ENCODE peak calls at places on chromosome 1, in seven cellular contexts. One of them, this sample, is unnamed.

GRCh38 chr1:237542525-237543418 is 347.9 kb downstream of the ZP4 start:
- DNase-seq in IMR-90: no peak
- DNase-seq in mesendoderm: peak
- DNase-seq in mesenchymal stem cell: no peak
- DNase-seq in trophoblast cell: no peak
- DNase-seq in H9: peak
- DNase-seq in H1: no peak
- DNase-seq in this sample: no peak

GRCh38 chr1:240254778-240255291 is 163.2 kb downstream of the FMN2 start:
- DNase-seq in IMR-90: no peak
- DNase-seq in mesendoderm: peak
- DNase-seq in mesenchymal stem cell: no peak
- DNase-seq in trophoblast cell: no peak
- DNase-seq in H9: peak
- DNase-seq in H1: no peak
- DNase-seq in this sample: no peak

GRCh38 chr1:204128964-204129896 is 22.6 kb downstream of the ETNK2 start:
- DNase-seq in IMR-90: peak
- DNase-seq in mesendoderm: peak
- DNase-seq in mesenchymal stem cell: peak
- DNase-seq in trophoblast cell: peak
- DNase-seq in H9: peak
- DNase-seq in H1: peak
- DNase-seq in this sample: peak

GRCh38 chr1:235131961-235132360 is 3.3 kb upstream of the TOMM20 start:
- DNase-seq in IMR-90: no peak
- DNase-seq in mesendoderm: no peak
- DNase-seq in mesenchymal stem cell: no peak
- DNase-seq in trophoblast cell: no peak
- DNase-seq in H9: no peak
- DNase-seq in H1: peak
- DNase-seq in this sample: no peak

GRCh38 chr1:62735491-62736171 is 47.4 kb upstream of the DOCK7 start:
- DNase-seq in IMR-90: peak
- DNase-seq in mesendoderm: no peak
- DNase-seq in mesenchymal stem cell: peak
- DNase-seq in trophoblast cell: no peak
- DNase-seq in H9: no peak
- DNase-seq in H1: no peak
- DNase-seq in this sample: no peak

GRCh38 chr1:212218911-212219310 is 66.3 kb upstream of the PPP2R5A start:
- DNase-seq in IMR-90: peak
- DNase-seq in mesendoderm: peak
- DNase-seq in mesenchymal stem cell: peak
- DNase-seq in trophoblast cell: no peak
- DNase-seq in H9: no peak
- DNase-seq in H1: no peak
- DNase-seq in this sample: no peak

GRCh38 chr1:98452162-98452561 is 209.4 kb upstream of the SNX7 start:
- DNase-seq in IMR-90: no peak
- DNase-seq in mesendoderm: no peak
- DNase-seq in mesenchymal stem cell: no peak
- DNase-seq in trophoblast cell: no peak
- DNase-seq in H9: no peak
- DNase-seq in H1: no peak
- DNase-seq in this sample: no peak

GRCh38 chr1:41313661-41314131 is 47.5 kb upstream of the FOXO6 start:
- DNase-seq in IMR-90: no peak
- DNase-seq in mesendoderm: peak
- DNase-seq in mesenchymal stem cell: peak
- DNase-seq in trophoblast cell: peak
- DNase-seq in H9: peak
- DNase-seq in H1: peak
- DNase-seq in this sample: no peak

GRCh38 chr1:234711400-234711799 is 101.4 kb upstream of the IRF2BP2 start:
- DNase-seq in IMR-90: peak
- DNase-seq in mesendoderm: no peak
- DNase-seq in mesenchymal stem cell: no peak
- DNase-seq in trophoblast cell: no peak
- DNase-seq in H9: no peak
- DNase-seq in H1: no peak
- DNase-seq in this sample: no peak

GRCh38 chr1:31387612-31388011 is 14.7 kb upstream of the FABP3 start:
- DNase-seq in IMR-90: no peak
- DNase-seq in mesendoderm: no peak
- DNase-seq in mesenchymal stem cell: no peak
- DNase-seq in trophoblast cell: no peak
- DNase-seq in H9: no peak
- DNase-seq in H1: no peak
- DNase-seq in this sample: no peak

GRCh38 chr1:40017951-40018575 is 22.5 kb upstream of the CAP1 start:
- DNase-seq in IMR-90: no peak
- DNase-seq in mesendoderm: peak
- DNase-seq in mesenchymal stem cell: no peak
- DNase-seq in trophoblast cell: peak
- DNase-seq in H9: peak
- DNase-seq in H1: no peak
- DNase-seq in this sample: no peak

GRCh38 chr1:233543338-233544255 is 70.3 kb upstream of the KCNK1 start:
- DNase-seq in IMR-90: peak
- DNase-seq in mesendoderm: peak
- DNase-seq in mesenchymal stem cell: peak
- DNase-seq in trophoblast cell: peak
- DNase-seq in H9: no peak
- DNase-seq in H1: no peak
- DNase-seq in this sample: no peak

GRCh38 chr1:210527091-210527490 is 198.4 kb downstream of the HHAT start:
- DNase-seq in IMR-90: peak
- DNase-seq in mesendoderm: no peak
- DNase-seq in mesenchymal stem cell: no peak
- DNase-seq in trophoblast cell: no peak
- DNase-seq in H9: no peak
- DNase-seq in H1: no peak
- DNase-seq in this sample: no peak

GRCh38 chr1:54332781-54333585 is 73.2 kb downstream of the SSBP3 start:
- DNase-seq in IMR-90: no peak
- DNase-seq in mesendoderm: no peak
- DNase-seq in mesenchymal stem cell: no peak
- DNase-seq in trophoblast cell: no peak
- DNase-seq in H9: no peak
- DNase-seq in H1: no peak
- DNase-seq in this sample: no peak

GRCh38 chr1:48603222-48603621 is 131.2 kb upstream of the SPATA6 start:
- DNase-seq in IMR-90: no peak
- DNase-seq in mesendoderm: no peak
- DNase-seq in mesenchymal stem cell: no peak
- DNase-seq in trophoblast cell: no peak
- DNase-seq in H9: no peak
- DNase-seq in H1: no peak
- DNase-seq in this sample: no peak

GRCh38 chr1:86227026-86227425 is 70.5 kb upstream of the COL24A1 start:
- DNase-seq in IMR-90: no peak
- DNase-seq in mesendoderm: peak
- DNase-seq in mesenchymal stem cell: peak
- DNase-seq in trophoblast cell: no peak
- DNase-seq in H9: no peak
- DNase-seq in H1: no peak
- DNase-seq in this sample: no peak

GRCh38 chr1:47782414-47783165 is 214.6 kb downstream of the TRABD2B start:
- DNase-seq in IMR-90: no peak
- DNase-seq in mesendoderm: peak
- DNase-seq in mesenchymal stem cell: no peak
- DNase-seq in trophoblast cell: no peak
- DNase-seq in H9: no peak
- DNase-seq in H1: no peak
- DNase-seq in this sample: no peak

GRCh38 chr1:183689770-183690204 is 36.7 kb upstream of the APOBEC4 start:
- DNase-seq in IMR-90: no peak
- DNase-seq in mesendoderm: no peak
- DNase-seq in mesenchymal stem cell: no peak
- DNase-seq in trophoblast cell: no peak
- DNase-seq in H9: no peak
- DNase-seq in H1: no peak
- DNase-seq in this sample: no peak

GRCh38 chr1:245823408-245824147 is 668.8 kb downstream of the KIF26B start:
- DNase-seq in IMR-90: no peak
- DNase-seq in mesendoderm: no peak
- DNase-seq in mesenchymal stem cell: no peak
- DNase-seq in trophoblast cell: no peak
- DNase-seq in H9: no peak
- DNase-seq in H1: no peak
- DNase-seq in this sample: no peak

GRCh38 chr1:232704694-232705680 is 75.1 kb upstream of the SIPA1L2 start:
- DNase-seq in IMR-90: peak
- DNase-seq in mesendoderm: peak
- DNase-seq in mesenchymal stem cell: peak
- DNase-seq in trophoblast cell: peak
- DNase-seq in H9: no peak
- DNase-seq in H1: no peak
- DNase-seq in this sample: no peak

GRCh38 chr1:223670458-223671159 is 5.1 kb upstream of the CAPN8 start:
- DNase-seq in IMR-90: peak
- DNase-seq in mesendoderm: peak
- DNase-seq in mesenchymal stem cell: peak
- DNase-seq in trophoblast cell: peak
- DNase-seq in H9: peak
- DNase-seq in H1: peak
- DNase-seq in this sample: peak

GRCh38 chr1:236773919-236774318 is 21.2 kb upstream of the MTR start:
- DNase-seq in IMR-90: no peak
- DNase-seq in mesendoderm: no peak
- DNase-seq in mesenchymal stem cell: no peak
- DNase-seq in trophoblast cell: no peak
- DNase-seq in H9: no peak
- DNase-seq in H1: no peak
- DNase-seq in this sample: no peak

GRCh38 chr1:188070848-188071247 is 1242.1 kb downstream of the PLA2G4A start:
- DNase-seq in IMR-90: no peak
- DNase-seq in mesendoderm: peak
- DNase-seq in mesenchymal stem cell: no peak
- DNase-seq in trophoblast cell: no peak
- DNase-seq in H9: peak
- DNase-seq in H1: no peak
- DNase-seq in this sample: no peak

DNA sequence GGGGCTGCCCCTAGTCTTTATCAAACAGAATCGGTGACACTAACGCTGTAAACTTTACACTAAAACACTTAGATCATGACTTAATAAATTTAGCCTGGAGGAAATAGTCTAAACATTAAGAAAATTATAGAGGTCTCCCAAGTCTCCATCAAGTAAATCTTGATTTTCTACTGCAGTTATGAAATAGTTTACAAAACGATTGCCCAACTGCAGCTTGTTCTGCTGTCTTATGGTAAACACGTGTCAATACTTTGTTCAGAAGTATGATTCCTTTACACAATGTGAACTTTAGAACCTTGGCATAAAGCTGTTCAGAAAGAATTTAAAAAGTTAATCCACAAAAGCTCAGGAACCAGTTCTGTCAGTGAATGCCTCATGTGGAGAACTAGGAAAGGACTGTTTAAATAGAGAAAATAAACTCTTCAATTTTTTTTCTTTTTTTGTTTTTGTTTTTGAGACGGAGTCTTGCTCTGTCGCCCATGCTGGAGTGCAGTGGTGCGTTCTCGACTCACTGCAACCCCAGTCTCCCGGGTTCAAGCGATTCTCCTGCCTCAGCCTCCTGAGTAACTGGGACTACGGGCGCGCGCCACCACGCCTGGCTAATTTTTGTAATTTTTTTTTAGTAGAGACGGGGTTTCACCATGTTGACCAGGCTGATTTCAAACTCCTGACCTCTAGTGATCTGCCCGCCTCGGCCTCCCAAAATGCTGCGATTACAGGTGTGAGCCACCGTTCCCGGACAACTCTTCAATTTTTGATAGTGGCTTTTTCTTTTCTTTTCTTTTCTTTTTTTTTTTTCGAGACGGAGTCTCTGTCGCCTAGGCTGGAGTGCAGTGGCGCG is 1.6 kb downstream of the DDI2 start:
- DNase-seq in IMR-90: peak
- DNase-seq in mesendoderm: no peak
- DNase-seq in mesenchymal stem cell: peak
- DNase-seq in trophoblast cell: peak
- DNase-seq in H9: no peak
- DNase-seq in H1: no peak
- DNase-seq in this sample: no peak
- H3K4ac ChIP-seq in IMR-90: peak
- H3K4ac ChIP-seq in mesendoderm: no peak
- H3K4ac ChIP-seq in mesenchymal stem cell: no peak
- H3K4ac ChIP-seq in trophoblast cell: no peak
- H3K4ac ChIP-seq in H9: no peak
- H3K4ac ChIP-seq in H1: no peak
- H3K4ac ChIP-seq in this sample: no peak

DNA sequence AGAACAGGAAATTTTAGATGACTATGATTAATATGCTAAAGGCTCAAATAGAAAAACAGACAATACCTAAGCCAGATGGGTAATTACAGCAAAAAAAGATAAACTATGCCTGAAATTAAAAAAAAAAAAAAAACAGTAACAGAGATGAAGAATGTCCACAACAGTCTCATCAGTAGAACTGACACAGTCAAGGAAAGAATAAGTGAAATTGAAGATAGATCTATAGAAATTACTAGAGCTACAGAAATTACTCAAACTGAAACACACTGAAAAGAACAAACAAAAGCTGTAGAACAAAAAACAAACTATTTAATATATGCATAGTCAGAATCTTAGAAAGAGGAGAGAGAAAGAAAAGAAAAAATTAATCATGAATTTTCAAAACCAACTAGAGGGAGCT is 112.8 kb downstream of the FAF1 start:
- DNase-seq in IMR-90: no peak
- DNase-seq in mesendoderm: no peak
- DNase-seq in mesenchymal stem cell: no peak
- DNase-seq in trophoblast cell: no peak
- DNase-seq in H9: no peak
- DNase-seq in H1: no peak
- DNase-seq in this sample: no peak
- H3K4ac ChIP-seq in IMR-90: no peak
- H3K4ac ChIP-seq in mesendoderm: no peak
- H3K4ac ChIP-seq in mesenchymal stem cell: no peak
- H3K4ac ChIP-seq in trophoblast cell: no peak
- H3K4ac ChIP-seq in H9: no peak
- H3K4ac ChIP-seq in H1: no peak
- H3K4ac ChIP-seq in this sample: no peak

DNA sequence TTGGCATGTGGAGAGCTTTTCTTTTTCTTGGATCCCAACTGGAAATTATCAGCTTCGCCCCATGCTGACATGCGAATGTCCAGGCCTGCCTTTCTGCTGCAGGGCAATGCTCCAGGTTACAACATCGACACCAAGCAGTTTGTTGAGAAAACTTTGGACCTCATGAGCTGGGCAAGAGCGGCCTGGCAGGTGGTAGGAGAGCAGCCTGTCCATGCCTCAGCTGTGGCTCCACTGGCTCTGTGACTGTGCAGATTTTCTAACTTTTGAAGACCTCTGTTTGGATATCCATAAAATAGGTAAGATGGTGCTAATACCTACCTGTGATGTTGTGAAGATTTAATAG is 41.5 kb downstream of the MTARC1 start:
- DNase-seq in IMR-90: no peak
- DNase-seq in mesendoderm: peak
- DNase-seq in mesenchymal stem cell: no peak
- DNase-seq in trophoblast cell: no peak
- DNase-seq in H9: no peak
- DNase-seq in H1: no peak
- DNase-seq in this sample: no peak
- H3K4ac ChIP-seq in IMR-90: no peak
- H3K4ac ChIP-seq in mesendoderm: no peak
- H3K4ac ChIP-seq in mesenchymal stem cell: no peak
- H3K4ac ChIP-seq in trophoblast cell: no peak
- H3K4ac ChIP-seq in H9: no peak
- H3K4ac ChIP-seq in H1: no peak
- H3K4ac ChIP-seq in this sample: no peak

GRCh38 chr1:199311478-199312242 is 672.8 kb downstream of the PTPRC start:
- DNase-seq in IMR-90: no peak
- DNase-seq in mesendoderm: peak
- DNase-seq in mesenchymal stem cell: no peak
- DNase-seq in trophoblast cell: no peak
- DNase-seq in H9: no peak
- DNase-seq in H1: no peak
- DNase-seq in this sample: no peak
- H3K4ac ChIP-seq in IMR-90: no peak
- H3K4ac ChIP-seq in mesendoderm: no peak
- H3K4ac ChIP-seq in mesenchymal stem cell: no peak
- H3K4ac ChIP-seq in trophoblast cell: no peak
- H3K4ac ChIP-seq in H9: no peak
- H3K4ac ChIP-seq in H1: no peak
- H3K4ac ChIP-seq in this sample: no peak